ENCODE peak calls at places on chromosomes 2 and 18, in six cellular contexts. One of them, this sample, is unnamed.

GRCh38 chr2:233270366-233270765 is 18.9 kb downstream of the ATG16L1 start:
- DNase-seq in IMR-90: no peak
- DNase-seq in H9: no peak
- DNase-seq in mesenchymal stem cell: no peak
- DNase-seq in neuronal stem cell: no peak
- DNase-seq in H1: no peak
- DNase-seq in this sample: no peak

GRCh38 chr2:46146866-46147502 is 150.2 kb upstream of the EPAS1 start:
- DNase-seq in IMR-90: no peak
- DNase-seq in H9: no peak
- DNase-seq in mesenchymal stem cell: no peak
- DNase-seq in neuronal stem cell: no peak
- DNase-seq in H1: no peak
- DNase-seq in this sample: peak; percentile 57

GRCh38 chr2:57160976-57161375 is 885.6 kb upstream of the VRK2 start:
- DNase-seq in IMR-90: no peak
- DNase-seq in H9: no peak
- DNase-seq in mesenchymal stem cell: peak; percentile 80
- DNase-seq in neuronal stem cell: no peak
- DNase-seq in H1: no peak
- DNase-seq in this sample: no peak

GRCh38 chr18:23992119-23992940 is 22.2 kb upstream of the TTC39C start:
- DNase-seq in IMR-90: peak; percentile 38
- DNase-seq in H9: no peak
- DNase-seq in mesenchymal stem cell: no peak
- DNase-seq in neuronal stem cell: no peak
- DNase-seq in H1: no peak
- DNase-seq in this sample: no peak

GRCh38 chr2:24076849-24077534 is 866 bp upstream of the SF3B6 start:
- DNase-seq in IMR-90: no peak
- DNase-seq in H9: no peak
- DNase-seq in mesenchymal stem cell: no peak
- DNase-seq in neuronal stem cell: no peak
- DNase-seq in H1: no peak
- DNase-seq in this sample: peak; percentile 45

GRCh38 chr18:69444221-69444620 is 43.5 kb downstream of the DOK6 start:
- DNase-seq in IMR-90: no peak
- DNase-seq in H9: no peak
- DNase-seq in mesenchymal stem cell: no peak
- DNase-seq in neuronal stem cell: no peak
- DNase-seq in H1: no peak
- DNase-seq in this sample: no peak

GRCh38 chr2:121355488-121355887 is 70.5 kb upstream of the TFCP2L1 start:
- DNase-seq in IMR-90: no peak
- DNase-seq in H9: no peak
- DNase-seq in mesenchymal stem cell: no peak
- DNase-seq in neuronal stem cell: no peak
- DNase-seq in H1: no peak
- DNase-seq in this sample: no peak

GRCh38 chr2:37982147-37982582 is 57.1 kb downstream of the RMDN2 start:
- DNase-seq in IMR-90: peak; percentile 58
- DNase-seq in H9: peak; percentile 62
- DNase-seq in mesenchymal stem cell: peak; percentile 69
- DNase-seq in neuronal stem cell: peak; percentile 69
- DNase-seq in H1: peak; percentile 86
- DNase-seq in this sample: peak; percentile 32

GRCh38 chr2:177093384-177093783 is 119.2 kb upstream of the HNRNPA3 start:
- DNase-seq in IMR-90: no peak
- DNase-seq in H9: no peak
- DNase-seq in mesenchymal stem cell: peak; percentile 6
- DNase-seq in neuronal stem cell: no peak
- DNase-seq in H1: no peak
- DNase-seq in this sample: no peak

GRCh38 chr2:29079887-29080286 is 5.6 kb upstream of the PCARE start:
- DNase-seq in IMR-90: no peak
- DNase-seq in H9: no peak
- DNase-seq in mesenchymal stem cell: no peak
- DNase-seq in neuronal stem cell: no peak
- DNase-seq in H1: no peak
- DNase-seq in this sample: peak; percentile 81
- H4K91ac ChIP-seq in IMR-90: no peak overlapping the region
- H4K91ac ChIP-seq in H9: no peak overlapping the region
- H4K91ac ChIP-seq in mesenchymal stem cell: no peak overlapping the region
- H4K91ac ChIP-seq in neuronal stem cell: no peak overlapping the region
- H4K91ac ChIP-seq in H1: no peak overlapping the region
- H4K91ac ChIP-seq in this sample: no peak overlapping the region

DNA sequence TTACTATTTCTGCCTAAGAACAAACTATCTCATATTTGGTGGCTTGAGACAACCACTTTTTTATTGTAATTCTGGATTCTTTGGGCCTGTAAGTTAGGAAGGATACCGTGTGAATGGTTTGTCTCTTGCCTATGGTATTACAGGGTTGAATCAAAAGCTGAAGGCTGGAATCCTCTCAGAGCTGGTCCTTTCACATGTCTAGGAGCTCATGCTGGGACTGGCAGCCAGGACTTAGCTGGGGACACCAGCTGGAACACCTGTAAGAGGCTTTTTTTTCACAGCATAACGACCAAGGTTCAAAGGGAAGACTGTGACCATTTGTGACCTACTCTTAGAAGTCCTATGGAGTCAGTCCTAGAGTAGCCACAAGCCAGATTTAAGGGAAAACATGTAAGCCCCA is 226.3 kb downstream of the ZNF804A start:
- DNase-seq in IMR-90: no peak
- DNase-seq in H9: no peak
- DNase-seq in mesenchymal stem cell: no peak
- DNase-seq in neuronal stem cell: no peak
- DNase-seq in H1: no peak
- DNase-seq in this sample: no peak
- H4K8ac ChIP-seq in IMR-90: no peak overlapping the region
- H4K8ac ChIP-seq in H9: no peak overlapping the region
- H4K8ac ChIP-seq in mesenchymal stem cell: no peak overlapping the region
- H4K8ac ChIP-seq in neuronal stem cell: no peak overlapping the region
- H4K8ac ChIP-seq in H1: no peak overlapping the region
- H4K8ac ChIP-seq in this sample: no peak overlapping the region

GRCh38 chr2:65374555-65374954 is 57.8 kb downstream of the SPRED2 start:
- DNase-seq in IMR-90: no peak
- DNase-seq in H9: no peak
- DNase-seq in mesenchymal stem cell: no peak
- DNase-seq in neuronal stem cell: no peak
- DNase-seq in H1: no peak
- DNase-seq in this sample: no peak
- H3K4me1 ChIP-seq in IMR-90: peaks cover 18% of the 10 kb centered on the region
- H3K4me1 ChIP-seq in H9: peaks cover 10% of the 10 kb centered on the region
- H3K4me1 ChIP-seq in mesenchymal stem cell: peaks cover 16% of the 10 kb centered on the region
- H3K4me1 ChIP-seq in neuronal stem cell: peaks cover 24% of the 10 kb centered on the region
- H3K4me1 ChIP-seq in H1: peaks cover 2% of the 10 kb centered on the region
- H3K4me1 ChIP-seq in this sample: peaks cover 11% of the 10 kb centered on the region

GRCh38 chr2:179769323-179769722 is 92.1 kb downstream of the ZNF385B start:
- DNase-seq in IMR-90: no peak
- DNase-seq in H9: no peak
- DNase-seq in mesenchymal stem cell: no peak
- DNase-seq in neuronal stem cell: no peak
- DNase-seq in H1: no peak
- DNase-seq in this sample: no peak
- H4K91ac ChIP-seq in IMR-90: no peak overlapping the region
- H4K91ac ChIP-seq in H9: no peak overlapping the region
- H4K91ac ChIP-seq in mesenchymal stem cell: no peak overlapping the region
- H4K91ac ChIP-seq in neuronal stem cell: no peak overlapping the region
- H4K91ac ChIP-seq in H1: no peak overlapping the region
- H4K91ac ChIP-seq in this sample: no peak overlapping the region

DNA sequence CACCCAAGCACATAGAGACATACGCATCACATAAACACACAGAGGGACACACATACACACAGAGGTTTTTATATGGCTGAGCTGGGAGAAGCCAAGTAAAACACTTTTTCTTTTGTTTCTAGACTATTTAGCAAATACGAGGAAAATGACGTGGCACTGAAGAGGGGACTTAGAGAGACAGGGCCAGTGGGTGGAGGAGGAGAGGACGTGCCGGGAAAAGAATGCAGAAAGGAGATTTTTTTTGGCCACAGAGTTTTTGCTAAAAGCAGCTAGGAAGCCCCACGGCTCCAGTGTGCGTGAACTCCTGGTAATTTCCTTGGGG is 168.5 kb upstream of the KLF7 start:
- DNase-seq in IMR-90: no peak
- DNase-seq in H9: no peak
- DNase-seq in mesenchymal stem cell: no peak
- DNase-seq in neuronal stem cell: no peak
- DNase-seq in H1: no peak
- DNase-seq in this sample: no peak
- H4K8ac ChIP-seq in IMR-90: peak overlapping the region; percentile 91
- H4K8ac ChIP-seq in H9: no peak overlapping the region
- H4K8ac ChIP-seq in mesenchymal stem cell: peak overlapping the region; percentile 62
- H4K8ac ChIP-seq in neuronal stem cell: no peak overlapping the region
- H4K8ac ChIP-seq in H1: peak overlapping the region; percentile 75
- H4K8ac ChIP-seq in this sample: peak overlapping the region; percentile 33